ENCODE peak calls at places on chromosomes 11 and 22, in eight cellular contexts. One of them, this sample, is unnamed.

GRCh38 chr22:24086310-24086709 is 75.2 kb downstream of the CABIN1 start:
- DNase-seq in HCT116: no peak
- DNase-seq in suprapubic skin: no peak
- DNase-seq in GM12892: no peak
- DNase-seq in GM12891: no peak
- DNase-seq in spleen: peak; percentile 51
- DNase-seq in transverse colon: no peak
- DNase-seq in Panc1: no peak
- DNase-seq in this sample: no peak

GRCh38 chr11:11313426-11313825 is 39.6 kb downstream of the CSNK2A3 start:
- DNase-seq in HCT116: no peak
- DNase-seq in suprapubic skin: no peak
- DNase-seq in GM12892: no peak
- DNase-seq in GM12891: no peak
- DNase-seq in spleen: no peak
- DNase-seq in transverse colon: no peak
- DNase-seq in Panc1: no peak
- DNase-seq in this sample: no peak

GRCh38 chr11:4072668-4073285 is 21.8 kb upstream of the RRM1 start:
- DNase-seq in HCT116: peak; percentile 59
- DNase-seq in suprapubic skin: no peak
- DNase-seq in GM12892: peak; percentile 30
- DNase-seq in GM12891: peak; percentile 29
- DNase-seq in spleen: no peak
- DNase-seq in transverse colon: peak; percentile 57
- DNase-seq in Panc1: peak; percentile 73
- DNase-seq in this sample: peak; percentile 51

GRCh38 chr11:131591051-131591461 is 220.6 kb downstream of the NTM start:
- DNase-seq in HCT116: no peak
- DNase-seq in suprapubic skin: no peak
- DNase-seq in GM12892: no peak
- DNase-seq in GM12891: no peak
- DNase-seq in spleen: no peak
- DNase-seq in transverse colon: no peak
- DNase-seq in Panc1: no peak
- DNase-seq in this sample: no peak

GRCh38 chr11:94563176-94563847 is 3.9 kb upstream of the PIWIL4 start:
- DNase-seq in HCT116: no peak
- DNase-seq in suprapubic skin: no peak
- DNase-seq in GM12892: no peak
- DNase-seq in GM12891: no peak
- DNase-seq in spleen: no peak
- DNase-seq in transverse colon: no peak
- DNase-seq in Panc1: peak; percentile 47
- DNase-seq in this sample: no peak

GRCh38 chr11:92383430-92383829 is 158.8 kb downstream of the FAT3 start:
- DNase-seq in HCT116: no peak
- DNase-seq in suprapubic skin: no peak
- DNase-seq in GM12892: no peak
- DNase-seq in GM12891: no peak
- DNase-seq in spleen: no peak
- DNase-seq in transverse colon: no peak
- DNase-seq in Panc1: no peak
- DNase-seq in this sample: no peak

GRCh38 chr11:62493801-62494200 is 52.8 kb downstream of the AHNAK start:
- DNase-seq in HCT116: no peak
- DNase-seq in suprapubic skin: no peak
- DNase-seq in GM12892: no peak
- DNase-seq in GM12891: no peak
- DNase-seq in spleen: no peak
- DNase-seq in transverse colon: no peak
- DNase-seq in Panc1: no peak
- DNase-seq in this sample: no peak

GRCh38 chr22:31088233-31088986 is 7.3 kb downstream of the SMTN start:
- DNase-seq in HCT116: no peak
- DNase-seq in suprapubic skin: no peak
- DNase-seq in GM12892: peak; percentile 10
- DNase-seq in GM12891: no peak
- DNase-seq in spleen: no peak
- DNase-seq in transverse colon: no peak
- DNase-seq in Panc1: no peak
- DNase-seq in this sample: no peak

GRCh38 chr11:122046846-122047245 is 69.2 kb downstream of the BLID start:
- DNase-seq in HCT116: no peak
- DNase-seq in suprapubic skin: no peak
- DNase-seq in GM12892: no peak
- DNase-seq in GM12891: no peak
- DNase-seq in spleen: no peak
- DNase-seq in transverse colon: no peak
- DNase-seq in Panc1: no peak
- DNase-seq in this sample: no peak

GRCh38 chr11:127345819-127346459 is 345.4 kb upstream of the KIRREL3 start:
- DNase-seq in HCT116: no peak
- DNase-seq in suprapubic skin: no peak
- DNase-seq in GM12892: peak; percentile 8
- DNase-seq in GM12891: peak; percentile 13
- DNase-seq in spleen: no peak
- DNase-seq in transverse colon: no peak
- DNase-seq in Panc1: peak; percentile 22
- DNase-seq in this sample: no peak

GRCh38 chr22:19292262-19293230 is 1.0 kb upstream of the CLTCL1 start:
- DNase-seq in HCT116: no peak
- DNase-seq in suprapubic skin: peak; percentile 67
- DNase-seq in GM12892: no peak
- DNase-seq in GM12891: no peak
- DNase-seq in spleen: peak; percentile 82
- DNase-seq in transverse colon: peak; percentile 18
- DNase-seq in Panc1: no peak
- DNase-seq in this sample: no peak

GRCh38 chr11:22521226-22521625 is 104.4 kb downstream of the FANCF start:
- DNase-seq in HCT116: peak; percentile 6
- DNase-seq in suprapubic skin: no peak
- DNase-seq in GM12892: no peak
- DNase-seq in GM12891: no peak
- DNase-seq in spleen: no peak
- DNase-seq in transverse colon: no peak
- DNase-seq in Panc1: no peak
- DNase-seq in this sample: no peak

GRCh38 chr11:69374110-69374981 is 80.4 kb downstream of the MYEOV start:
- DNase-seq in HCT116: no peak
- DNase-seq in suprapubic skin: peak; percentile 57
- DNase-seq in GM12892: peak; percentile 13
- DNase-seq in GM12891: no peak
- DNase-seq in spleen: peak; percentile 68
- DNase-seq in transverse colon: peak; percentile 73
- DNase-seq in Panc1: no peak
- DNase-seq in this sample: no peak

DNA sequence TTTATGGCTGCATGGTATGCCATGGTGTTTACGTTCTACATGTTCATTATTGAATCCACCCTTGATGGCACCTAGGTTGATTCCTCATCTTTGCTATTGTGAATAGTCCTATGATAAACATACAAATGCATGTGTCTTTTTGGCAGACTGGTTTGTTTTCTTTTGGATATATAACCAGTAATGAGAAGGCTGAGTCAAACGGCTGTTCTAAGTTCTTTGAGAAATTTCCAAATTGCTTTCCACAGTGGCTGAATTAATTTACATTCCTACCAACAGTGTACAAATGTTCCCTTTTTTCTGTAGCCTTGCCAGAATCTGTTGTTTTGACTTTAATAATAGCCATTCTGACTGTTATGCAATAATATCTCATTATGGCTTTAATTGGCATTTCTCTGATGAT is 184.9 kb downstream of the CASP12 start:
- DNase-seq in HCT116: no peak
- DNase-seq in suprapubic skin: no peak
- DNase-seq in GM12892: no peak
- DNase-seq in GM12891: no peak
- DNase-seq in spleen: no peak
- DNase-seq in transverse colon: no peak
- DNase-seq in Panc1: no peak
- DNase-seq in this sample: no peak
- TF ChIP-seq POLR2AphosphoS5 in HCT116: no peak
- TF ChIP-seq POLR2AphosphoS5 in suprapubic skin: no peak
- TF ChIP-seq POLR2AphosphoS5 in GM12892: no peak
- TF ChIP-seq POLR2AphosphoS5 in GM12891: no peak
- TF ChIP-seq POLR2AphosphoS5 in spleen: no peak
- TF ChIP-seq POLR2AphosphoS5 in transverse colon: no peak
- TF ChIP-seq POLR2AphosphoS5 in Panc1: no peak
- TF ChIP-seq POLR2AphosphoS5 in this sample: no peak

DNA sequence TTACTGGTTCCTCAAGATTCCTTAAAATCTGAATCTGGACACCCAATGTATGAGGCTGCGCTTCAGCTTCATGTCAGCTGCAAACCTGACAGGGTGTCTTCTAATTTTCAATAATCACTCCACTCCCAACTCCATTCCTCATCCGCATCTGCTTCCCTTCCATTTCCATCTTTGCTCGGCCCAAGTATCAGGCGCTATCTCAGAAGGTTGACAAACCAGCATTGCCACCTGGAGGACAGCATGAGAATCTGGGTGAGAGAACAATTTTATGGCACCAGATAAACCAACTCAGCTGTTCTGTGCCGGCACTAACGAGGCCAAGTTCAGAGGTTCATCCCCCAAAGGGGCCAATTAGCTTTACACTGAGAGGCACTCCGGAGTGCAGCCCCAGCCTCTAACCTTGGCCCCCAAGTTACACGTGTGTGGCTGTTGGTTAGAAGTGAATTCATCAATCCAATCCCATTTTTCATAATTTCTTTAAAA is 79.1 kb upstream of the LMO2 start:
- DNase-seq in HCT116: peak; percentile 64
- DNase-seq in suprapubic skin: peak; percentile 62
- DNase-seq in GM12892: peak; percentile 47
- DNase-seq in GM12891: peak; percentile 56
- DNase-seq in spleen: no peak
- DNase-seq in transverse colon: peak; percentile 32
- DNase-seq in Panc1: peak; percentile 25
- DNase-seq in this sample: no peak
- TF ChIP-seq POLR2AphosphoS5 in HCT116: no peak
- TF ChIP-seq POLR2AphosphoS5 in suprapubic skin: no peak
- TF ChIP-seq POLR2AphosphoS5 in GM12892: no peak
- TF ChIP-seq POLR2AphosphoS5 in GM12891: no peak
- TF ChIP-seq POLR2AphosphoS5 in spleen: no peak
- TF ChIP-seq POLR2AphosphoS5 in transverse colon: no peak
- TF ChIP-seq POLR2AphosphoS5 in Panc1: no peak
- TF ChIP-seq POLR2AphosphoS5 in this sample: no peak

GRCh38 chr11:46001427-46002049 is 79.1 kb downstream of the LARGE2 start:
- DNase-seq in HCT116: no peak
- DNase-seq in suprapubic skin: no peak
- DNase-seq in GM12892: no peak
- DNase-seq in GM12891: no peak
- DNase-seq in spleen: no peak
- DNase-seq in transverse colon: no peak
- DNase-seq in Panc1: no peak
- DNase-seq in this sample: no peak
- TF ChIP-seq POLR2AphosphoS5 in HCT116: no peak
- TF ChIP-seq POLR2AphosphoS5 in suprapubic skin: no peak
- TF ChIP-seq POLR2AphosphoS5 in GM12892: no peak
- TF ChIP-seq POLR2AphosphoS5 in GM12891: no peak
- TF ChIP-seq POLR2AphosphoS5 in spleen: no peak
- TF ChIP-seq POLR2AphosphoS5 in transverse colon: no peak
- TF ChIP-seq POLR2AphosphoS5 in Panc1: no peak
- TF ChIP-seq POLR2AphosphoS5 in this sample: no peak

GRCh38 chr11:106627694-106628093 is 390.6 kb downstream of the GUCY1A2 start:
- DNase-seq in HCT116: no peak
- DNase-seq in suprapubic skin: no peak
- DNase-seq in GM12892: no peak
- DNase-seq in GM12891: no peak
- DNase-seq in spleen: no peak
- DNase-seq in transverse colon: no peak
- DNase-seq in Panc1: no peak
- DNase-seq in this sample: no peak

DNA sequence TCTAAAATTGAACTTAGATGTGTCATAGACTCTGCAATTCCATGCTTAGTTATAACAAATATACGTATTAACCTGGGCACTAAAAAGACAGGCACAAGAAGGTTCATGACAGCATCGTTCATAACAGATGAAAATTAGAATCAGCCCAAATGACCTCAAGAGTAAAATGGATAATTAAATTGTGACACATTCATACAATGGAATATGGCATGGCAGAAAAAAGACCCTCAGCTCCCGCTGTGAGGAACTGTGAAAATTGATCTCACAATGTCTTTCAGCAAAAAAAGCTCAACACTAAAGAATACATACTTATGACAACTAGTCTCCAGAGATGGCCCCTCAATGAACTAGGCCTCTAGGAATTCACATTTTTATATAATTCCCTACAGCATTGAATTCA is 386.0 kb downstream of the GUCY1A2 start:
- DNase-seq in HCT116: no peak
- DNase-seq in suprapubic skin: no peak
- DNase-seq in GM12892: no peak
- DNase-seq in GM12891: no peak
- DNase-seq in spleen: no peak
- DNase-seq in transverse colon: no peak
- DNase-seq in Panc1: no peak
- DNase-seq in this sample: no peak
- TF ChIP-seq POLR2AphosphoS5 in HCT116: no peak
- TF ChIP-seq POLR2AphosphoS5 in suprapubic skin: no peak
- TF ChIP-seq POLR2AphosphoS5 in GM12892: no peak
- TF ChIP-seq POLR2AphosphoS5 in GM12891: no peak
- TF ChIP-seq POLR2AphosphoS5 in spleen: no peak
- TF ChIP-seq POLR2AphosphoS5 in transverse colon: no peak
- TF ChIP-seq POLR2AphosphoS5 in Panc1: no peak
- TF ChIP-seq POLR2AphosphoS5 in this sample: no peak

DNA sequence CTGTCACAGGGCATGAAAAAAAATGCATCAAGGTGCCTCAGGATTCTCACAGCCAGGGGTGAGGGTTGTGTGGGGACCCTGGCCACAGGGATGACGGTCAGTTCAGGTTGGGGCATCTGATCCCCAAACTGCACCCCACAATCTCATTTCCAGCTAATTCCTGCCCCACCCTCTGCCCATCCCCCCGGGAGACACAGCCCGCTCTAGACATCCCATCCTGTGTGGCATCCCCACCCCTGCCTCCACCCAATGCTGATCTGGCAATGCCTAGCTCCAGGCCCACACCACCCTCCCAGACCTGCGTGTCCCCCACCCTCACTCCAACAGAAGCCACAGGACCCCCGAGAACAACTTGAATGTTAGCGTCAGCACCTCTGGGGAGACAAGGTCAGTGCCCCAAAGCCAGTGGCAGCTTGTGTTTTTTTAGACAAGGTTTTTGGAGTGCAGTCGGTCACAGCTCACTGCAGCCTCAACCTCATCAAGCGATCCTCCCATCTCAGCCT is 25.3 kb downstream of the TSPAN4 start:
- DNase-seq in HCT116: no peak
- DNase-seq in suprapubic skin: no peak
- DNase-seq in GM12892: no peak
- DNase-seq in GM12891: no peak
- DNase-seq in spleen: no peak
- DNase-seq in transverse colon: no peak
- DNase-seq in Panc1: no peak
- DNase-seq in this sample: no peak
- TF ChIP-seq POLR2AphosphoS5 in HCT116: no peak
- TF ChIP-seq POLR2AphosphoS5 in suprapubic skin: no peak
- TF ChIP-seq POLR2AphosphoS5 in GM12892: no peak
- TF ChIP-seq POLR2AphosphoS5 in GM12891: no peak
- TF ChIP-seq POLR2AphosphoS5 in spleen: no peak
- TF ChIP-seq POLR2AphosphoS5 in transverse colon: no peak
- TF ChIP-seq POLR2AphosphoS5 in Panc1: peak; percentile 72
- TF ChIP-seq POLR2AphosphoS5 in this sample: no peak